ENCODE peak calls at places on chromosomes 12 and 14, in seven cellular contexts. One of them, this sample, is unnamed.

GRCh38 chr14:98731701-98732100 is 540.3 kb downstream of the BCL11B start:
- DNase-seq in MM.1S: no peak
- DNase-seq in transverse colon: no peak
- DNase-seq in lower lobe of right lung: no peak
- DNase-seq in spleen: no peak
- DNase-seq in tibial nerve: no peak
- DNase-seq in OCI-LY7: no peak
- DNase-seq in this sample: no peak

GRCh38 chr14:89543420-89543790 is 126.4 kb upstream of the FOXN3 start:
- DNase-seq in spleen: no peak
- DNase-seq in lower lobe of right lung: no peak
- DNase-seq in OCI-LY7: no peak
- DNase-seq in transverse colon: no peak
- DNase-seq in tibial nerve: no peak
- DNase-seq in MM.1S: no peak
- DNase-seq in this sample: no peak

GRCh38 chr12:108879615-108880254 is at the start of gene DAO:
- DNase-seq in spleen: peak; percentile 42
- DNase-seq in MM.1S: no peak
- DNase-seq in tibial nerve: no peak
- DNase-seq in transverse colon: peak; percentile 29
- DNase-seq in lower lobe of right lung: no peak
- DNase-seq in OCI-LY7: no peak
- DNase-seq in this sample: no peak

GRCh38 chr12:119621878-119622277 is 28.3 kb downstream of the TMEM233 start:
- DNase-seq in transverse colon: no peak
- DNase-seq in lower lobe of right lung: no peak
- DNase-seq in MM.1S: no peak
- DNase-seq in OCI-LY7: no peak
- DNase-seq in tibial nerve: no peak
- DNase-seq in spleen: no peak
- DNase-seq in this sample: no peak

GRCh38 chr12:52380271-52380694 is 5.2 kb downstream of the KRT84 start:
- DNase-seq in tibial nerve: no peak
- DNase-seq in lower lobe of right lung: peak; percentile 46
- DNase-seq in transverse colon: peak; percentile 44
- DNase-seq in spleen: no peak
- DNase-seq in OCI-LY7: no peak
- DNase-seq in MM.1S: no peak
- DNase-seq in this sample: no peak

GRCh38 chr14:39762576-39763401 is 330.6 kb upstream of the FBXO33 start:
- DNase-seq in transverse colon: no peak
- DNase-seq in spleen: no peak
- DNase-seq in lower lobe of right lung: no peak
- DNase-seq in OCI-LY7: peak; percentile 78
- DNase-seq in tibial nerve: no peak
- DNase-seq in MM.1S: peak; percentile 53
- DNase-seq in this sample: no peak

GRCh38 chr12:42854208-42854607 is 264.7 kb upstream of the PRICKLE1 start:
- DNase-seq in tibial nerve: no peak
- DNase-seq in spleen: no peak
- DNase-seq in MM.1S: no peak
- DNase-seq in lower lobe of right lung: no peak
- DNase-seq in transverse colon: no peak
- DNase-seq in OCI-LY7: no peak
- DNase-seq in this sample: no peak

GRCh38 chr12:31768046-31768445 is 39.2 kb upstream of the AMN1 start:
- DNase-seq in tibial nerve: no peak
- DNase-seq in spleen: no peak
- DNase-seq in transverse colon: no peak
- DNase-seq in MM.1S: no peak
- DNase-seq in lower lobe of right lung: no peak
- DNase-seq in OCI-LY7: peak; percentile 68
- DNase-seq in this sample: no peak

GRCh38 chr12:7019043-7019569 is 830 bp upstream of the LPCAT3 start:
- DNase-seq in transverse colon: no peak
- DNase-seq in spleen: no peak
- DNase-seq in OCI-LY7: no peak
- DNase-seq in lower lobe of right lung: no peak
- DNase-seq in tibial nerve: no peak
- DNase-seq in MM.1S: no peak
- DNase-seq in this sample: no peak

GRCh38 chr12:66182956-66183355 is 6.1 kb upstream of the IRAK3 start:
- DNase-seq in spleen: no peak
- DNase-seq in OCI-LY7: no peak
- DNase-seq in transverse colon: no peak
- DNase-seq in MM.1S: no peak
- DNase-seq in lower lobe of right lung: no peak
- DNase-seq in tibial nerve: no peak
- DNase-seq in this sample: no peak

GRCh38 chr12:27083861-27084271 is 1.5 kb upstream of the C12orf71 start:
- DNase-seq in OCI-LY7: no peak
- DNase-seq in tibial nerve: no peak
- DNase-seq in spleen: no peak
- DNase-seq in lower lobe of right lung: no peak
- DNase-seq in MM.1S: no peak
- DNase-seq in transverse colon: no peak
- DNase-seq in this sample: no peak

GRCh38 chr14:76456891-76457586 is 81.1 kb downstream of the ESRRB start:
- DNase-seq in transverse colon: no peak
- DNase-seq in MM.1S: no peak
- DNase-seq in spleen: no peak
- DNase-seq in lower lobe of right lung: no peak
- DNase-seq in tibial nerve: no peak
- DNase-seq in OCI-LY7: no peak
- DNase-seq in this sample: no peak

GRCh38 chr14:53331921-53332320 is 178.8 kb upstream of the DDHD1 start:
- DNase-seq in OCI-LY7: no peak
- DNase-seq in transverse colon: no peak
- DNase-seq in MM.1S: no peak
- DNase-seq in tibial nerve: no peak
- DNase-seq in spleen: no peak
- DNase-seq in lower lobe of right lung: no peak
- DNase-seq in this sample: no peak

DNA sequence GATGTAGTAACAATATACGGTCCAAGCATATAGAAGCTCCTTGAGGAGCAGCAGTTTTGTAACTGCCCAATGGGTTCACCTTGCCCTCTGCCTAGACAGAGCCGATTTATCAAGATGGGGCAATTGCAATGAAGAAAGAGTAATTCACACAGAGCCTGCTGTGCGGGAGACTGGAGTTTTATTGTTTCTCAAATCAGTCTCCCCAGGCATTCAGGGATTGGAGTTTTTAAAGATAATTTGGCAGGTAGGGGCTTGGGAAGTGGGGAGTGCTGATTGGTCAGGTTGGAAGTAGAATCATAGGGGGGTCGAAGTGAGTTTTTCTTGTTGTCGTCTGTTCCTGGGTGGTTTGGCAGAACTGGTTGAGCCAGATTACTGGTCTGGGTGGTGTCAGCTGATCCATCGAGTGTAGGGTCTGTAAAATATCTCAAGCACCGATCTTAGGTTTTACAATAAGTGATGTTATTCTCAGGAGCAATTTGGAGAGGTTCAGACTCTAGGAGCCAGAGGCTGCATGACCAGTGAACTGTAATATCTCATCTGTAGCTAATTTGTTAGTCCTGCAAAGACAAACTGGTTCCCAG is 9.6 kb upstream of the SERPINA1 start:
- DNase-seq in OCI-LY7: no peak
- DNase-seq in tibial nerve: no peak
- DNase-seq in spleen: no peak
- DNase-seq in MM.1S: no peak
- DNase-seq in transverse colon: no peak
- DNase-seq in lower lobe of right lung: no peak
- DNase-seq in this sample: no peak
- H3K27ac ChIP-seq in OCI-LY7: no peak overlapping the region
- H3K27ac ChIP-seq in tibial nerve: no peak overlapping the region
- H3K27ac ChIP-seq in spleen: no peak overlapping the region
- H3K27ac ChIP-seq in MM.1S: no peak overlapping the region
- H3K27ac ChIP-seq in transverse colon: no peak overlapping the region
- H3K27ac ChIP-seq in lower lobe of right lung: no peak overlapping the region
- H3K27ac ChIP-seq in this sample: no peak overlapping the region

GRCh38 chr12:4567073-4567881 is 5.3 kb downstream of the DYRK4 start:
- DNase-seq in tibial nerve: no peak
- DNase-seq in lower lobe of right lung: no peak
- DNase-seq in spleen: no peak
- DNase-seq in MM.1S: no peak
- DNase-seq in transverse colon: no peak
- DNase-seq in OCI-LY7: peak; percentile 57
- DNase-seq in this sample: no peak
- TF ChIP-seq CTCF in tibial nerve: no peak
- TF ChIP-seq CTCF in lower lobe of right lung: no peak
- TF ChIP-seq CTCF in spleen: no peak
- TF ChIP-seq CTCF in MM.1S: no peak
- TF ChIP-seq CTCF in transverse colon: no peak
- TF ChIP-seq CTCF in OCI-LY7: no peak
- TF ChIP-seq CTCF in this sample: no peak

GRCh38 chr12:93297536-93297935 is 80.2 kb upstream of the NUDT4 start:
- DNase-seq in transverse colon: no peak
- DNase-seq in tibial nerve: no peak
- DNase-seq in spleen: no peak
- DNase-seq in MM.1S: no peak
- DNase-seq in OCI-LY7: no peak
- DNase-seq in lower lobe of right lung: no peak
- DNase-seq in this sample: no peak

GRCh38 chr12:93301171-93301570 is 76.6 kb upstream of the NUDT4 start:
- DNase-seq in OCI-LY7: no peak
- DNase-seq in lower lobe of right lung: no peak
- DNase-seq in tibial nerve: no peak
- DNase-seq in transverse colon: no peak
- DNase-seq in MM.1S: no peak
- DNase-seq in spleen: no peak
- DNase-seq in this sample: no peak

GRCh38 chr12:93299262-93299846 is 78.4 kb upstream of the NUDT4 start:
- DNase-seq in MM.1S: no peak
- DNase-seq in transverse colon: no peak
- DNase-seq in tibial nerve: no peak
- DNase-seq in spleen: no peak
- DNase-seq in OCI-LY7: no peak
- DNase-seq in lower lobe of right lung: no peak
- DNase-seq in this sample: no peak

GRCh38 chr12:93302331-93303229 is 75.1 kb upstream of the NUDT4 start:
- DNase-seq in lower lobe of right lung: no peak
- DNase-seq in OCI-LY7: no peak
- DNase-seq in MM.1S: no peak
- DNase-seq in spleen: no peak
- DNase-seq in transverse colon: no peak
- DNase-seq in tibial nerve: no peak
- DNase-seq in this sample: no peak

GRCh38 chr12:93300611-93301021 is 77.1 kb upstream of the NUDT4 start:
- DNase-seq in spleen: no peak
- DNase-seq in tibial nerve: no peak
- DNase-seq in transverse colon: no peak
- DNase-seq in lower lobe of right lung: no peak
- DNase-seq in MM.1S: no peak
- DNase-seq in OCI-LY7: no peak
- DNase-seq in this sample: no peak
- H3K9me3 ChIP-seq in spleen: peaks cover 2% of the 10 kb centered on the region
- H3K9me3 ChIP-seq in tibial nerve: no peaks in the 10 kb centered on the region
- H3K9me3 ChIP-seq in transverse colon: no peaks in the 10 kb centered on the region
- H3K9me3 ChIP-seq in lower lobe of right lung: no peaks in the 10 kb centered on the region
- H3K9me3 ChIP-seq in MM.1S: no peaks in the 10 kb centered on the region
- H3K9me3 ChIP-seq in OCI-LY7: no peaks in the 10 kb centered on the region
- H3K9me3 ChIP-seq in this sample: no peaks in the 10 kb centered on the region

DNA sequence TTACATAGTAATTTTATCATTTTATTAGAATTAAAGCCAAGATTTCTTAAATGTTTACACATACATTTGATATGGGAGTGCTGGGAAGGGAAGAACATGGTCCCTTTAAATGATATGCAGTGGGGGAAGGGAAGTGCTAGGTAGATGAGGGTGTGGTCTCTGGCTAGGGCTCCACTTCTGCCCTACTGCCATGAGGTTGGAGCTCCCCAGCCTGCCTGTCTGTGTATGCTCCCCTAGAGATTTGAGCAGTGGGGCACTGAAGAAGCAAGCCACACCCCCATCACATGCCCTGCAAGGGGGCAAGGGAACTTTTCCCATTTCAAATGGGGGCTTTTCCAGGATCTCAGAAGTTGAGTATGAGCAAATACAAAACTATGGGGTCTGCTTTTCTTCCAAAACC is 25.5 kb downstream of the CLECL1 start:
- DNase-seq in MM.1S: no peak
- DNase-seq in spleen: no peak
- DNase-seq in lower lobe of right lung: no peak
- DNase-seq in tibial nerve: no peak
- DNase-seq in OCI-LY7: no peak
- DNase-seq in transverse colon: no peak
- DNase-seq in this sample: no peak
- H3K27ac ChIP-seq in MM.1S: peak overlapping the region; percentile 4
- H3K27ac ChIP-seq in spleen: peak overlapping the region; percentile 91
- H3K27ac ChIP-seq in lower lobe of right lung: no peak overlapping the region
- H3K27ac ChIP-seq in tibial nerve: peak overlapping the region; percentile 40
- H3K27ac ChIP-seq in OCI-LY7: peak overlapping the region; percentile 56
- H3K27ac ChIP-seq in transverse colon: no peak overlapping the region
- H3K27ac ChIP-seq in this sample: no peak overlapping the region

GRCh38 chr12:121576851-121577391 is 3.9 kb downstream of the KDM2B start:
- DNase-seq in MM.1S: no peak
- DNase-seq in spleen: no peak
- DNase-seq in lower lobe of right lung: no peak
- DNase-seq in tibial nerve: no peak
- DNase-seq in transverse colon: no peak
- DNase-seq in OCI-LY7: no peak
- DNase-seq in this sample: no peak

GRCh38 chr12:121579190-121579791 is 1.5 kb downstream of the KDM2B start:
- DNase-seq in transverse colon: peak; percentile 54
- DNase-seq in spleen: peak; percentile 89
- DNase-seq in tibial nerve: peak; percentile 18
- DNase-seq in lower lobe of right lung: peak; percentile 61
- DNase-seq in OCI-LY7: peak; percentile 59
- DNase-seq in MM.1S: no peak
- DNase-seq in this sample: no peak

GRCh38 chr12:121579981-121580868 is 598 bp downstream of the KDM2B start:
- DNase-seq in MM.1S: peak; percentile 45
- DNase-seq in transverse colon: peak; percentile 84
- DNase-seq in lower lobe of right lung: peak; percentile 83
- DNase-seq in tibial nerve: peak; percentile 43
- DNase-seq in OCI-LY7: peak; percentile 77
- DNase-seq in spleen: peak; percentile 92
- DNase-seq in this sample: no peak

GRCh38 chr12:121577443-121578180 is 3.2 kb downstream of the KDM2B start:
- DNase-seq in OCI-LY7: no peak
- DNase-seq in tibial nerve: no peak
- DNase-seq in lower lobe of right lung: no peak
- DNase-seq in MM.1S: no peak
- DNase-seq in transverse colon: no peak
- DNase-seq in spleen: no peak
- DNase-seq in this sample: no peak

GRCh38 chr12:121578230-121579189 is 2.3 kb downstream of the KDM2B start:
- DNase-seq in OCI-LY7: peak; percentile 24
- DNase-seq in lower lobe of right lung: peak; percentile 53
- DNase-seq in spleen: peak; percentile 87
- DNase-seq in transverse colon: peak; percentile 19
- DNase-seq in tibial nerve: no peak
- DNase-seq in MM.1S: no peak
- DNase-seq in this sample: no peak
- TF ChIP-seq CTCF in OCI-LY7: peak; percentile 46
- TF ChIP-seq CTCF in lower lobe of right lung: no peak
- TF ChIP-seq CTCF in spleen: no peak
- TF ChIP-seq CTCF in transverse colon: no peak
- TF ChIP-seq CTCF in tibial nerve: no peak
- TF ChIP-seq CTCF in MM.1S: no peak
- TF ChIP-seq CTCF in this sample: no peak